ENCODE peak calls at places on chromosome 1, in four cellular contexts. H is adrenal gland; Q is HFF-Myc; L is CD8-positive, alpha-beta T cell. G is an unnamed sample.

GRCh38 chr1:16189921-16190499 is 22.4 kb downstream of the ARHGEF19 start:
- DNase-seq in L (no peak), Q (no peak), H (no peak), G (no peak)

GRCh38 chr1:115706009-115706362 is 62.5 kb downstream of the CASQ2 start:
- DNase-seq in H (no peak), L (no peak), Q (no peak), G (no peak)

GRCh38 chr1:235027076-235027861 is 101.4 kb downstream of the TOMM20 start:
- DNase-seq in L (no peak), H (peak), Q (no peak), G (no peak)

GRCh38 chr1:156893048-156893953 is at the start of gene PEAR1:
- DNase-seq in H (peak), L (no peak), Q (no peak), G (no peak)

GRCh38 chr1:10824821-10825540 is 28.5 kb upstream of the CASZ1 start:
- DNase-seq in H (no peak), Q (peak), L (no peak), G (no peak)

GRCh38 chr1:61585714-61586113 is 139.2 kb downstream of the TM2D1 start:
- DNase-seq in Q (no peak), L (no peak), H (no peak), G (no peak)

GRCh38 chr1:56513095-56513494 is 66.3 kb downstream of the PLPP3 start:
- DNase-seq in H (peak), Q (no peak), L (no peak), G (no peak)

GRCh38 chr1:90393025-90393424 is 324.1 kb downstream of the BARHL2 start:
- DNase-seq in H (no peak), Q (no peak), L (no peak), G (no peak)

GRCh38 chr1:182309631-182310351 is 81.8 kb downstream of the GLUL start:
- DNase-seq in H (no peak), Q (no peak), L (no peak), G (no peak)

GRCh38 chr1:174021611-174022079 is 512 bp downstream of the RC3H1 start:
- DNase-seq in H (peak), L (peak), Q (no peak), G (no peak)

GRCh38 chr1:81802601-81803422 is 2.1 kb downstream of the ADGRL2 start:
- DNase-seq in L (no peak), H (peak), Q (no peak), G (no peak)

GRCh38 chr1:67041836-67042503 is 12.0 kb downstream of the SLC35D1 start:
- DNase-seq in H (no peak), L (no peak), Q (no peak), G (no peak)

GRCh38 chr1:227947678-227948492 is at the start of gene WNT9A:
- DNase-seq in L (no peak), Q (no peak), H (peak), G (no peak)

GRCh38 chr1:11736746-11737639 is 1.1 kb downstream of the AGTRAP start:
- DNase-seq in H (peak), Q (no peak), L (no peak), G (no peak)

GRCh38 chr1:178664278-178664677 is 60.8 kb upstream of the RALGPS2 start:
- DNase-seq in H (no peak), Q (no peak), L (no peak), G (no peak)

GRCh38 chr1:45373573-45373972 is 33.3 kb upstream of the MUTYH start:
- DNase-seq in Q (no peak), L (no peak), H (no peak), G (no peak)
- H3K4me3 ChIP-seq in Q (no peak), L (no peak), H (no peak), G (no peak)

GRCh38 chr1:18481190-18481920 is 625 bp downstream of the KLHDC7A start:
- DNase-seq in Q (no peak), L (no peak), H (no peak), G (no peak)
- H3K4me3 ChIP-seq in Q (no peak), L (no peak), H (no peak), G (no peak)

GRCh38 chr1:44418022-44418673 is 13.1 kb downstream of the RNF220 start:
- DNase-seq in H (no peak), Q (no peak), L (no peak), G (no peak)
- H3K4me3 ChIP-seq in H (no peak), Q (no peak), L (no peak), G (no peak)

DNA sequence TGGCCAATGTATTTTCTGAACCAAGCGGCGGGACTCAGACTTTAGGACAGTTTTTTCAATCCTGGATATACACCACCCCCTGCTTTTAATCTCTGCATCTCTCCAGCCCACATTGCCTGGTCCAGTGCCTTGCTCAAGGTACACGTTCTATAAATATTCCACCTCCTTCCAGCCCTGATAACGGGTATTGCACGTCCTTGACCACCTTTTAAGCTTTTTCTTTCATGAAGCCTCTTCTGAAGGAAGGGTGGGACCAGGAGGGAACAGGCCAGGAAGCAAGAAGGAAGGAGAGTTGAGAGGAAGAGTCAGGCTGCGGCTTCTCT is 3.4 kb downstream of the S100A16 start:
- DNase-seq in H (no peak), L (no peak), Q (no peak), G (no peak)
- H3K4me3 ChIP-seq in H (no peak), L (no peak), Q (peak), G (no peak)

DNA sequence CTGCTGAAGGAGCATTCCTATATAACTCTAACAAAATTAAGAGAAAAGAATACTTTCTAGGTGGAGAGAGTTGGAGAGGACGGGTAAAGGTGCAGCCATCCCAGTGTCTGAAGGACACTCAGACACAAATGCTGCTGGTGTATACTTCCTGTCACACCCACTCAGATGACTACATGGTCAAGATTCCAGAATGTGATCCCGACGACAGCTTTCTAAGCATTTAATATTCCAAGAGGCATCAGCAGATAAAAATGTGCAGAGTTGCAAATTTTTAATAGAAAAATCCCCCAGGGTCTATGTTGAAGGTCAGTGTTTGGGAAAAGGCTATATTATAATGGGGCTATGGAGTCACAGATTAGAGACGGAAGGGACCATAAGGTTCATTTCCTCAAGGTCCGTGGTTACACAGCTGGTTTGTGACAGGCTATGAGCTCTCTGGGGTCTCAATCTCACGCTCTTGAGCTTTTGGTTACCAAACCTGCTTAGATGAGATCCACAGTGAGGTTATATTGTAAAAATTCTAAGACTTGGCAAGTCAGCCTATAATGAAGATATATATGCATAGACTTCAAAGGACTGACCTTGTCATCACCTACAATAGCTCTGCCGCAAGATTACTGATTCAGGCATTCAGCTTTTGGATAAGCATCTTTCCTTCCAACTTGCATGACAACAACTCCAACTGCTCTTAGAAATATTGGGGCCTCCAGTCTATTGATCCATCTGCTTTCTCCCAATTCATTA is 35.1 kb downstream of the ZNF281 start:
- DNase-seq in L (no peak), H (no peak), Q (no peak), G (no peak)
- H3K4me3 ChIP-seq in L (no peak), H (no peak), Q (no peak), G (no peak)

GRCh38 chr1:8027748-8028631 is 1.9 kb upstream of the ERRFI1 start:
- DNase-seq in H (no peak), Q (peak), L (no peak), G (no peak)

GRCh38 chr1:8025671-8026144 is 401 bp downstream of the ERRFI1 start:
- DNase-seq in Q (no peak), L (no peak), H (no peak), G (no peak)

GRCh38 chr1:8025061-8025670 is 943 bp downstream of the ERRFI1 start:
- DNase-seq in H (no peak), L (peak), Q (no peak), G (no peak)

GRCh38 chr1:8026153-8026975 is at the start of gene ERRFI1:
- DNase-seq in L (peak), H (peak), Q (peak), G (peak)

GRCh38 chr1:8026976-8027747 is 1.1 kb upstream of the ERRFI1 start:
- DNase-seq in H (no peak), Q (no peak), L (no peak), G (no peak)
- H3K4me3 ChIP-seq in H (no peak), Q (peak), L (no peak), G (no peak)

GRCh38 chr1:154559496-154559950 is 1.1 kb upstream of the UBE2Q1 start:
- DNase-seq in H (peak), Q (peak), L (peak), G (peak)

GRCh38 chr1:154558610-154559495 is at the start of gene UBE2Q1:
- DNase-seq in H (peak), Q (peak), L (peak), G (peak)

GRCh38 chr1:154557248-154557938 is 1.1 kb downstream of the UBE2Q1 start:
- DNase-seq in L (no peak), H (no peak), Q (no peak), G (no peak)

GRCh38 chr1:154557939-154558609 is 388 bp downstream of the UBE2Q1 start:
- DNase-seq in Q (no peak), H (peak), L (peak), G (no peak)

DNA sequence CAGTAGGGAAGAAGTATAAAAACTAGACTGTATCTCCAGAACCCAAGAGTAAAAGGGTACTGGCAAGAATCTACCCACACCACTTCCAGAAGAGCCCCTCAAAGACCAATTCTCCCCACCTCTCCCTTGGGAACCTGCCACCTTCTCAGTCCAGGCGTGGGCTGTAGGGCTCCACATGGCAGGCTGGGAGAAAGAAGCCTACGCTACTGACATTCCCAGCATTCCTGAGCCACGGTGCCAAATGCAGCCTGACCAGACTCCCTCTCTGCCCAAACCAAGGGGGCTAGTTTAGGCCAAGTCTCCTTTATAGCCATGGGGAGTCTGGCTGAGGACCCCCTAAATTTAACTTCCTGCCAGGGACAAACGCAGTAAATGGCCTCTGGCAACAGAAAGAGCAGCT is 2.0 kb downstream of the UBE2Q1 start:
- DNase-seq in Q (no peak), H (no peak), L (no peak), G (no peak)
- H3K4me3 ChIP-seq in Q (peak), H (no peak), L (peak), G (no peak)

GRCh38 chr1:104084380-104084779 is 334.7 kb downstream of the AMY1C start:
- DNase-seq in Q (no peak), L (no peak), H (no peak), G (no peak)
- H3K4me3 ChIP-seq in Q (no peak), L (no peak), H (no peak), G (no peak)

DNA sequence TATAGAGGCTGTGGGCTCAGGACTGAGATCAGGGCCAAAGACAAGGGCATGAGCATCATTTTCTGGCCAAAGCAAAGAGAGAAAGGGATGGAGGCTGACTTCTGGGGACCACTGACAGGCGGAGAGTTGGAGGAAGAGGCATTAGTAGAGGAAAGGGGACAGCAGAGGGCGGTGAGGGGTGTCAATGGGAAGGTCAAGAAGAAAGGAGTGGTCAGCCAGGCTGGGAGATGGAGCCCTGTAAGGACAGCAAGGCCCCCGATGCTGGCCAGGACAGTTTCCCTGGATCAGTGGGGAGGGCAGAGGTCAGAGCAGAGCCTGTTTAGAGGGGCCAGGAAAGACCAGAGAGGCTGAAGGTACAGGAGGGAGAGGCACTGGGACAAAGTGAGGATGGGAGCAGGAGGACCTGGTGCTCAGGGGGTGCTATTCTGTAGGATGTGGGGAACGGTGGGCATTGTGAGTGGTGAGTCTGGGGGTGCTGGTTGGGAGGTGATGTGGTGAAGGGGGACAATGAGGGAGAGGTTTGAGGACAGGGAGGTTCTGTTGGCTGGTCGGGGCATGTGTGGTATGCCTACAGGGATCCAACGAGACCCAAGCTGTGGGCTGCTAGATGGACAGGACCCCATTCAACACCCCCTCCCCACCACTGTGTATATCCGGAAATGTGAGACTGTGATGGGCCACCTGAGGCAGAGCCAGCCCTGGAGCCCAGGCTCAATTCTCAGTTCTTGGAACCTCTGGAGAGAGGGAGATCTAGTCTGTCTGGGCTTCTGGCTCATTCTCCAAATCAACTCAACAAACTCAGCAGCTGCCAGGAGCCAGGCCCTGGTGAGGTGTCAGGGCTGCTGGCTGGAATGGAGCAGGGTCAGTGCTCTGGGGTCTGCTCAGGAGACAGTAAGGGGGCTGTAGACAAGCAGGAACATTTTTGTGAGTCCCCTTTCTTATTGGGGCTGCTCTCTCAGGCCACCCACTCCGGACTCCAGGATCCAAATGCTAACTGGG is 1.4 kb upstream of the FAM151A start:
- DNase-seq in L (no peak), Q (no peak), H (no peak), G (no peak)
- H3K4me3 ChIP-seq in L (no peak), Q (no peak), H (no peak), G (no peak)